ENCODE peak calls at places on chromosomes 12 and 14, in four cellular contexts. V, P, L and B are unnamed samples.

GRCh38 chr14:94707494-94707893 is 62.4 kb downstream of the GSC start:
- DNase-seq in V (no peak), P (no peak), L (no peak), B (no peak)

GRCh38 chr14:41891624-41892023 is 284.9 kb downstream of the LRFN5 start:
- DNase-seq in V (no peak), P (no peak), L (no peak), B (no peak)

GRCh38 chr14:99672506-99673327 is 11.4 kb upstream of the CYP46A1 start:
- DNase-seq in V (no peak), P (no peak), L (no peak), B (no peak)

GRCh38 chr14:51929156-51929555 is 60.2 kb upstream of the RTRAF start:
- DNase-seq in V (no peak), P (no peak), L (no peak), B (no peak)

GRCh38 chr12:1001507-1001906 is 10.5 kb downstream of the ERC1 start:
- DNase-seq in V (no peak), P (no peak), L (no peak), B (no peak)

GRCh38 chr12:104296718-104297117 is 6.8 kb upstream of the EID3 start:
- DNase-seq in V (no peak), P (no peak), L (no peak), B (no peak)

GRCh38 chr12:5022465-5023061 is 21.1 kb upstream of the KCNA5 start:
- DNase-seq in V (peak), P (peak), L (no peak), B (peak)

GRCh38 chr14:53608369-53608768 is 348.3 kb downstream of the BMP4 start:
- DNase-seq in V (no peak), P (no peak), L (no peak), B (peak)

GRCh38 chr14:67815573-67816235 is 686 bp downstream of the ZFYVE26 start:
- DNase-seq in V (no peak), P (no peak), L (no peak), B (peak)

GRCh38 chr14:50036211-50036610 is 80.2 kb downstream of the VCPKMT start:
- DNase-seq in V (no peak), P (no peak), L (no peak), B (no peak)

GRCh38 chr12:110694330-110694891 is 5.5 kb upstream of the HVCN1 start:
- DNase-seq in V (no peak), P (no peak), L (no peak), B (no peak)

GRCh38 chr12:1500095-1500801 is 94.1 kb downstream of the FBXL14 start:
- DNase-seq in V (no peak), P (no peak), L (no peak), B (peak)

GRCh38 chr14:68392393-68393085 is 400.3 kb downstream of the ZFP36L1 start:
- DNase-seq in V (no peak), P (no peak), L (peak), B (no peak)

GRCh38 chr12:126747530-126748149 is 1519.3 kb upstream of the TMEM132C start:
- DNase-seq in V (peak), P (peak), L (no peak), B (peak)